ENCODE peak calls at places on chromosomes 6 and 20, in ten cellular contexts. S is upper lobe of left lung; G is lung; N is CD4-positive, alpha-beta memory T cell; X is right cardiac atrium; R is heart left ventricle; D is prostate gland; I is cardiac muscle cell; F is HCT116; O is mesendoderm. Y is an unnamed sample.

GRCh38 chr20:44800398-44801046 is 9.8 kb downstream of the RIMS4 start:
- DNase-seq in D (no peak), R (no peak), X (no peak), G (no peak), F (no peak), N (no peak), S (no peak), I (no peak), O (peak; percentile 25), Y (no peak)

GRCh38 chr6:161276605-161277155 is 2.8 kb upstream of the AGPAT4 start:
- DNase-seq in O (no peak), F (no peak), D (no peak), I (no peak), R (no peak), N (no peak), X (no peak), G (no peak), S (no peak), Y (no peak)

GRCh38 chr6:19309661-19310060 is 527.5 kb upstream of the ID4 start:
- DNase-seq in N (no peak), X (no peak), F (no peak), R (no peak), I (no peak), D (no peak), O (no peak), G (no peak), S (no peak), Y (no peak)

GRCh38 chr20:25309395-25310267 is 61.7 kb downstream of the PYGB start:
- DNase-seq in O (peak; percentile 11), N (no peak), I (no peak), D (no peak), X (peak; percentile 57), F (peak; percentile 65), R (no peak), S (no peak), G (no peak), Y (no peak)

GRCh38 chr6:60695232-60695631 is 1590.8 kb downstream of the KHDRBS2 start:
- DNase-seq in D (no peak), R (no peak), S (peak; percentile 14), F (no peak), X (peak; percentile 15), O (no peak), I (no peak), G (no peak), N (no peak), Y (no peak)

GRCh38 chr6:119676971-119677370 is 327.4 kb upstream of the MAN1A1 start:
- DNase-seq in R (no peak), S (no peak), N (no peak), F (no peak), I (no peak), X (no peak), D (no peak), G (no peak), O (no peak), Y (no peak)

GRCh38 chr6:137641474-137642077 is 147.4 kb upstream of the OLIG3 start:
- DNase-seq in S (no peak), N (peak; percentile 66), G (peak; percentile 66), O (peak; percentile 77), R (peak; percentile 66), I (peak; percentile 85), D (peak; percentile 83), X (peak; percentile 87), F (peak; percentile 72), Y (peak; percentile 75)

GRCh38 chr6:8085053-8085511 is 17.3 kb downstream of the EEF1E1 start:
- DNase-seq in N (no peak), I (no peak), R (no peak), F (peak; percentile 88), G (peak; percentile 52), S (no peak), O (peak; percentile 89), X (peak; percentile 31), D (no peak), Y (no peak)

GRCh38 chr6:33429745-33430042 is 9.8 kb downstream of the SYNGAP1 start:
- DNase-seq in I (no peak), G (no peak), X (no peak), O (no peak), N (peak; percentile 61), D (no peak), R (no peak), F (no peak), S (no peak), Y (no peak)

GRCh38 chr6:17013701-17014100 is 88.1 kb upstream of the STMND1 start:
- DNase-seq in G (no peak), F (no peak), N (no peak), I (no peak), D (no peak), S (no peak), O (no peak), R (no peak), X (no peak), Y (no peak)
- H3K4me3 ChIP-seq in G (no peak overlapping the region), F (no peak overlapping the region), N (no peak overlapping the region), I (no peak overlapping the region), D (no peak overlapping the region), S (no peak overlapping the region), O (no peak overlapping the region), R (no peak overlapping the region), X (no peak overlapping the region), Y (no peak overlapping the region)

DNA sequence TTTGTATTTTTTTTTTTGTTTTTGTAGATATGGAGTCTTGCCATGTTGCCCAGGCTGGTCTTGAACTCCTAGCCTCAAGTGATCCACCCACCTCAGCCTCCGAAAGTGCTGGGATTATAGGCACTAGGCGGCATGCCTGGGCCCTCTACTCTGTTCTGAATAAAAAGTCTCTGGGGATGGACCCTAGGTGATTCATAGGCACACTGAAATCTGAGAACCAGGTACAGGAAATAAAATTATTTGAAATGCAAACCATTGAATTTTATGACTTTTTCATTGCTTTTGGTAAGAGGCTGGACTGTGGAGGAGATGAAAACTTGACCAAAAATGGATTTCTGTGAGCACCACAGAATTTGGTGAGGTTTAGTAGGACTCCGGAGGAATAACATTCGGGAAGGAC is 117.5 kb downstream of the PRIM2 start:
- DNase-seq in O (no peak), D (no peak), N (no peak), S (no peak), I (no peak), F (no peak), G (no peak), X (no peak), R (no peak), Y (no peak)
- H3K4me1 ChIP-seq in O (no peaks in the 10 kb centered on the region), D (peaks cover 3% of the 10 kb centered on the region), N (no peaks in the 10 kb centered on the region), S (peaks cover 11% of the 10 kb centered on the region), I (peaks cover 5% of the 10 kb centered on the region), F (no peaks in the 10 kb centered on the region), G (peaks cover 3% of the 10 kb centered on the region), X (no peaks in the 10 kb centered on the region), R (no peaks in the 10 kb centered on the region), Y (no peaks in the 10 kb centered on the region)

GRCh38 chr6:13923527-13924145 is 1.1 kb upstream of the RNF182 start:
- DNase-seq in O (peak; percentile 58), S (no peak), N (no peak), X (no peak), D (no peak), F (no peak), R (no peak), I (no peak), G (no peak), Y (no peak)
- H3K4me3 ChIP-seq in O (no peak overlapping the region), S (peak overlapping the region; percentile 51), N (no peak overlapping the region), X (no peak overlapping the region), D (no peak overlapping the region), F (peak overlapping the region; percentile 65), R (no peak overlapping the region), I (peak overlapping the region; percentile 56), G (no peak overlapping the region), Y (peak overlapping the region; percentile 56)

GRCh38 chr20:43752051-43752360 is 25.2 kb upstream of the GTSF1L start:
- DNase-seq in I (no peak), N (no peak), S (no peak), G (no peak), X (no peak), O (no peak), F (no peak), R (no peak), D (no peak), Y (no peak)

GRCh38 chr20:43750774-43751166 is 24.0 kb upstream of the GTSF1L start:
- DNase-seq in O (no peak), R (no peak), X (no peak), I (no peak), S (no peak), G (no peak), N (no peak), F (no peak), D (no peak), Y (no peak)

GRCh38 chr20:43752561-43753301 is 25.9 kb upstream of the GTSF1L start:
- DNase-seq in R (peak; percentile 26), X (no peak), F (no peak), N (no peak), I (no peak), O (no peak), G (peak; percentile 51), D (no peak), S (no peak), Y (no peak)

GRCh38 chr20:43749734-43750294 is 23.0 kb upstream of the GTSF1L start:
- DNase-seq in N (peak; percentile 62), D (peak; percentile 49), I (peak; percentile 79), S (peak; percentile 97), F (peak; percentile 29), G (peak; percentile 79), O (peak; percentile 60), X (peak; percentile 90), R (peak; percentile 76), Y (peak; percentile 61)

DNA sequence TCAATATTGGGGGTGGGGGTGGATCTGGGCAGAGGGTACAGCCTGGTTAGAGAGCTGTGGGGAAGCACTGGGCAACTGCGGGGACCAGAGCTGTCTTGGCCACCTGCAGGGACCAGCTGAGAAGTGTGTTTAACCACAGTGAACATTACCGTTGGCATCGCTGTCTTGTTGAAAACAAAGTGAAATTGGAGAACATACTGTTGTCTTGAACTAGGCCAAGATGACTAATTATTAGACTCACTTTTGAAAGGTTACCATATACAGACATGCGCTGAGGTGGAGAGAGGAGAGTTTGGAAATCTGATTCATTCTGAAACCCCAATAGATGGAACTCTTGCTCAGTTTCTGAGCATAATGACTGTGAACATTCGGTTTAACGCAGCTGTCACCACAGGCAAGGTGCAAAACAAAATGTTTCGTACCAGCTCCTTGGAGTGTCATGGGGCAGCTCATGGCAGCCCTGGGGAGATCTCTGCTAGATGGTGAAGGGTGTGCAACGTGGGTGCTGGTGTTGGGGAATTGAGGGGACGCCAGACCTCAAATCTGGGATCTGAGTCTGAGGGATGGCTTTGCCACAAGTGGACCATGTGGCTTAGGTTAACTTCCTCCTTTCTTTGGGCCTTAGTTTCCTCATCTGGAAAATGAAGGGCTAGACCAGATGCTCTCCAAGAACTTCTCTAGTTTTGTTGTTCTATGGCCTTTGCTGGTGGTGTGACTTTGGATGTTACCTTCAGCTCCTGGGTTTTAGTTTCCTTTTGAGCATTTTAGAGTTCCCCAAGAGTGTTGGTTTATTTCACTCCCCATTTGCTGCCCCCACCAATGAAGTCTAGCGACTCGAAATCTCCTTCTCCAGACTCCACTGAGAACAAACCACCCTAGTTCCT is 24.6 kb upstream of the GTSF1L start:
- DNase-seq in G (no peak), I (no peak), N (no peak), O (no peak), F (no peak), S (no peak), D (no peak), X (no peak), R (no peak), Y (no peak)
- H3K4me1 ChIP-seq in G (no peaks in the 10 kb centered on the region), I (no peaks in the 10 kb centered on the region), N (peaks cover 30% of the 10 kb centered on the region), O (peaks cover 9% of the 10 kb centered on the region), F (no peaks in the 10 kb centered on the region), S (peaks cover 8% of the 10 kb centered on the region), D (no peaks in the 10 kb centered on the region), X (no peaks in the 10 kb centered on the region), R (no peaks in the 10 kb centered on the region), Y (no peaks in the 10 kb centered on the region)